ENCODE peak calls at places on chromosome 19, in seven cellular contexts. C is neuronal stem cell, K is trophoblast cell, O is H9, Q is mesenchymal stem cell, Y is IMR-90, L is H1. I is an unnamed sample.

GRCh38 chr19:52935434-52935833 is 12.2 kb upstream of the ZNF888 start:
- DNase-seq in C (no peak), K (peak), O (no peak), Q (peak), Y (peak), L (no peak), I (no peak)

GRCh38 chr19:57310792-57311191 is 9.5 kb upstream of the ZNF543 start:
- DNase-seq in C (no peak), K (no peak), O (no peak), Q (no peak), Y (no peak), L (no peak), I (no peak)

GRCh38 chr19:15250635-15250993 is 18.4 kb upstream of the EPHX3 start:
- DNase-seq in C (no peak), K (no peak), O (no peak), Q (no peak), Y (no peak), L (no peak), I (no peak)

GRCh38 chr19:38846097-38846496 is 3.7 kb downstream of the HNRNPL start:
- DNase-seq in C (no peak), K (no peak), O (no peak), Q (no peak), Y (no peak), L (no peak), I (no peak)

GRCh38 chr19:40613669-40614594 is 12.8 kb downstream of the LTBP4 start:
- DNase-seq in C (no peak), K (peak), O (peak), Q (peak), Y (peak), L (no peak), I (peak)

GRCh38 chr19:1650627-1651009 is 1.8 kb downstream of the TCF3 start:
- DNase-seq in C (peak), K (no peak), O (no peak), Q (peak), Y (peak), L (no peak), I (peak)

GRCh38 chr19:45468159-45468651 is 409 bp downstream of the FOSB start:
- DNase-seq in C (no peak), K (no peak), O (no peak), Q (no peak), Y (no peak), L (no peak), I (peak)

GRCh38 chr19:38736036-38736412 is 8.2 kb downstream of the CAPN12 start:
- DNase-seq in C (no peak), K (peak), O (peak), Q (peak), Y (no peak), L (no peak), I (peak)

GRCh38 chr19:9914315-9915207 is 21.8 kb downstream of the OLFM2 start:
- DNase-seq in C (peak), K (peak), O (peak), Q (peak), Y (peak), L (no peak), I (peak)

GRCh38 chr19:18249834-18250233 is 23.6 kb upstream of the PDE4C start:
- DNase-seq in C (no peak), K (no peak), O (no peak), Q (no peak), Y (no peak), L (no peak), I (no peak)
- H3K4ac ChIP-seq in C (no peak), K (no peak), O (no peak), Q (no peak), Y (no peak), L (peak), I (no peak)

DNA sequence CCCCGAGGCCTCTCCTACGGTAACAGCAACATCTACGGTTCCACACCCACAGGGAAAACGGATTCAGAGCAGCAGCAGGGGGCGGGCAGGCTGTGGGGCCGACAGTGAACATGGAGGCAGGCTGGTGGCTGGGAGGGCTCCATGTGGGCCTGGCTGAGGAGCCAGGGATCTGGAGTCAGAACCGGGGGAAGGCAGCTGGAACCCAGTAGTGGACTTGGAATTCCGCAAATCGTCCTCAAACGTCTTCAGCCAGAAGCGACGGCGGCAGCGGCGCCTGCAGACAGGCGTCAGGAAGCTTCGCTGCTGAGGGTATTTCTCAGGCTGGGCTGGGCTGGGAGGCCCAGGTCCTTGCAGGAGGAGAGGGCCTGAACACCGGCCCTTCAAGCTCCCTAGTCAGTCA is 1.8 kb downstream of the TMEM86B start:
- DNase-seq in C (no peak), K (no peak), O (peak), Q (no peak), Y (no peak), L (no peak), I (no peak)
- H3K4ac ChIP-seq in C (no peak), K (no peak), O (no peak), Q (no peak), Y (no peak), L (no peak), I (no peak)

GRCh38 chr19:18150776-18151624 is 2.0 kb upstream of the PIK3R2 start:
- DNase-seq in C (no peak), K (no peak), O (no peak), Q (no peak), Y (no peak), L (no peak), I (no peak)

GRCh38 chr19:18152817-18153554 is at the start of gene PIK3R2:
- DNase-seq in C (peak), K (peak), O (peak), Q (peak), Y (peak), L (peak), I (peak)

GRCh38 chr19:18153555-18154134 is 682 bp downstream of the PIK3R2 start:
- DNase-seq in C (no peak), K (no peak), O (no peak), Q (no peak), Y (no peak), L (no peak), I (no peak)

GRCh38 chr19:18149596-18149975 is 3.4 kb upstream of the PIK3R2 start:
- DNase-seq in C (no peak), K (no peak), O (no peak), Q (no peak), Y (no peak), L (no peak), I (no peak)

DNA sequence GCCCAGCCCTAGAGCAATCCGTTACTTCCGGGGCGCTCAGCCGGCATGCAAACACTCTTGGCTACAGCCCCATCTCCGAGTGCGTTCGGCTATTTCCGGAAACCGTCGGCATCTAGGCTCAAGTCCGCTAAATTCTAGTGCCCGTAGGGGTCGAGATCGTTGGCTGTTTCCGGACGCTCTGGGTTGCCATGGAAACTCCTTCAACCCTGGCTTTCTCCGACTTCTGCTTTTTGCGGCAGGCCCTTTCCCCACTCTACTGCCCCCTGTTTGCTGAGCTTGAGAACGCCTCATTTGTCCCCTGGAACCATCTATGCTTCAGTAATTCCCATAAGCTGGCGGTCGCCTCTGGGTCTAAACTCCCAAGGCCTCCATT is 533 bp upstream of the PIK3R2 start:
- DNase-seq in C (peak), K (peak), O (peak), Q (peak), Y (peak), L (peak), I (peak)
- H3K4ac ChIP-seq in C (no peak), K (no peak), O (no peak), Q (peak), Y (peak), L (no peak), I (no peak)

GRCh38 chr19:13997637-13997962 is 8.5 kb downstream of the RFX1 start:
- DNase-seq in C (no peak), K (no peak), O (no peak), Q (no peak), Y (no peak), L (no peak), I (peak)
- H3K4ac ChIP-seq in C (no peak), K (no peak), O (no peak), Q (no peak), Y (no peak), L (no peak), I (no peak)

GRCh38 chr19:6833166-6833790 is 54.1 kb upstream of the ADGRE1 start:
- DNase-seq in C (no peak), K (no peak), O (no peak), Q (no peak), Y (no peak), L (no peak), I (no peak)

GRCh38 chr19:6834433-6834832 is 52.9 kb upstream of the ADGRE1 start:
- DNase-seq in C (no peak), K (no peak), O (no peak), Q (no peak), Y (no peak), L (no peak), I (no peak)

GRCh38 chr19:6838062-6838655 is 49.2 kb upstream of the ADGRE1 start:
- DNase-seq in C (no peak), K (no peak), O (no peak), Q (no peak), Y (no peak), L (no peak), I (no peak)

GRCh38 chr19:6835501-6835900 is 51.9 kb upstream of the ADGRE1 start:
- DNase-seq in C (no peak), K (no peak), O (no peak), Q (no peak), Y (no peak), L (no peak), I (no peak)

DNA sequence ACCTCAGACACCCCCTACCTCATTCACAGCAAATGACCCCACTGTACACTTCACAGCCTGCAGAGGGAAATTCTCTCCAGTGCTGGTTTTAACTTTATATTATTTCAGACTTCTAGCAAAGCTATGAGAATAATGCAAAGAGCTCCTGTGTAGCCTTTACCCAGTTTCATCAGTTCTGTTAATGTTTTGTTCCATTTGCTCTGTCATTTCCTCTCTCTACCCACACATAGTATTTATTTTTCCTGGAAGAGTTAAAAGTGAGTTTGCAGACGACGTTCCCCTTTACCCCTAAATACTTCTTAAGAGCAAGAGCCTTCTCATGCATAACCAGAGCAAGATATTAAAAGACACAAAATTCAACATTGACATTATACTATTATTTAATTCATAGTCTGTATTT is 49.9 kb upstream of the ADGRE1 start:
- DNase-seq in C (no peak), K (no peak), O (no peak), Q (no peak), Y (no peak), L (no peak), I (no peak)
- H3K4ac ChIP-seq in C (no peak), K (no peak), O (no peak), Q (no peak), Y (no peak), L (no peak), I (no peak)

DNA sequence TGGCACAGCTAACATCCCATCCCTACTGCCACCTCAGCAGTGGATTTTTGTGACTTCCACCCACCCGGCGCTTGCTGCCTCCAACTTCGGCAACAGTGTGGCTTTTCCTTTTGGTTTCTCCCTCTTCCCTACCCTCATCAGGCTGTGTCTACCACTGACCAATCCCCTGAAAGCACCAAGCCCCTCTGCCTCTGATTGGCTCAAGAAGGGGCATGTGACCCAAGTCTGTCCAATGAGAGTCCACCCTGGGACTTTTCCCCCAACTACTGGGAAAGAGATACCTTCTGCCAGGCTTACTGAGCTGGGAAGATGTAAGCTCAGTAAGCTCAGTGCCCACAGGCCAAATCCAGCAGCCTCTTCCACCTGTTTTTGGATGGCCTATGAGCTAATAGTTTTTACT is 5.8 kb downstream of the SMIM7 start:
- DNase-seq in C (no peak), K (no peak), O (peak), Q (peak), Y (no peak), L (no peak), I (peak)
- H3K4ac ChIP-seq in C (no peak), K (no peak), O (no peak), Q (no peak), Y (no peak), L (no peak), I (no peak)